ENCODE peak calls at places on chromosomes 2 and 18, in four cellular contexts. R is COR-L47; B is stimulated activated CD4-positive, alpha-beta T cell treated with anti-CD3 and anti-CD28 coated beads, Interleukin-4, amount 100 ng/mL, for 1 hour; Y is activated CD4-positive, alpha-beta T cell treated with anti-CD3 and anti-CD28 coated beads for 48 hours. K is an unnamed sample.

GRCh38 chr2:187658952-187659525 is 104.8 kb upstream of the TFPI start:
- DNase-seq in R (no peak), B (no peak), Y (no peak), K (no peak)

GRCh38 chr2:10377052-10377746 is 70.9 kb downstream of the ODC1 start:
- DNase-seq in R (peak; percentile 53), B (no peak), Y (no peak), K (no peak)

GRCh38 chr2:44967056-44967455 is 25.6 kb downstream of the SIX3 start:
- DNase-seq in R (no peak), B (no peak), Y (no peak), K (no peak)

GRCh38 chr2:179695486-179695885 is 165.9 kb downstream of the ZNF385B start:
- DNase-seq in R (no peak), B (no peak), Y (no peak), K (no peak)

GRCh38 chr2:172330060-172330671 is 97.2 kb upstream of the ITGA6 start:
- DNase-seq in R (peak; percentile 86), B (no peak), Y (no peak), K (no peak)

GRCh38 chr2:111656893-111657292 is 227.1 kb downstream of the ANAPC1 start:
- DNase-seq in R (no peak), B (no peak), Y (no peak), K (no peak)

GRCh38 chr18:63963610-63964256 is 6.1 kb upstream of the SERPINB8 start:
- DNase-seq in R (peak; percentile 57), B (peak; percentile 22), Y (peak; percentile 63), K (peak; percentile 21)

GRCh38 chr2:163471947-163472346 is 263.9 kb downstream of the FIGN start:
- DNase-seq in R (peak; percentile 61), B (no peak), Y (no peak), K (no peak)

GRCh38 chr18:78729099-78729467 is 250.5 kb upstream of the SALL3 start:
- DNase-seq in R (no peak), B (no peak), Y (no peak), K (no peak)

GRCh38 chr18:111292-112014 is 46.9 kb upstream of the USP14 start:
- DNase-seq in R (no peak), B (peak; percentile 66), Y (peak; percentile 77), K (no peak)

GRCh38 chr2:131542438-131543384 is 15.0 kb downstream of the CCDC74A start:
- DNase-seq in R (no peak), B (no peak), Y (no peak), K (no peak)

GRCh38 chr2:121372756-121373353 is 87.9 kb upstream of the TFCP2L1 start:
- DNase-seq in R (no peak), B (no peak), Y (no peak), K (no peak)

GRCh38 chr2:178280261-178280852 is 86.0 kb downstream of the OSBPL6 start:
- DNase-seq in R (peak; percentile 42), B (no peak), Y (peak; percentile 43), K (no peak)

GRCh38 chr2:164824865-164825264 is 16.8 kb downstream of the COBLL1 start:
- DNase-seq in R (no peak), B (no peak), Y (no peak), K (no peak)

GRCh38 chr2:232352511-232353091 is 25.9 kb upstream of the ALPP start:
- DNase-seq in R (no peak), B (no peak), Y (no peak), K (no peak)

GRCh38 chr2:186533717-186534116 is 47.7 kb downstream of the ZC3H15 start:
- DNase-seq in R (no peak), B (no peak), Y (no peak), K (no peak)

GRCh38 chr2:120397362-120397811 is 51.5 kb downstream of the INHBB start:
- DNase-seq in R (no peak), B (no peak), Y (no peak), K (no peak)

GRCh38 chr2:74037379-74037860 is 52.7 kb downstream of the TET3 start:
- DNase-seq in R (no peak), B (no peak), Y (no peak), K (no peak)

GRCh38 chr18:69664399-69664798 is 263.7 kb downstream of the DOK6 start:
- DNase-seq in R (no peak), B (no peak), Y (no peak), K (no peak)

GRCh38 chr2:240237609-240238151 is 97.2 kb upstream of the OTOS start:
- DNase-seq in R (peak; percentile 26), B (no peak), Y (no peak), K (no peak)

GRCh38 chr2:238601433-238602222 is 174.9 kb downstream of the ASB1 start:
- DNase-seq in R (no peak), B (no peak), Y (no peak), K (no peak)

GRCh38 chr2:229296016-229296415 is 24.9 kb upstream of the PID1 start:
- DNase-seq in R (no peak), B (no peak), Y (no peak), K (no peak)

GRCh38 chr2:45746888-45747287 is 95.4 kb downstream of the PRKCE start:
- DNase-seq in R (no peak), B (no peak), Y (no peak), K (no peak)

GRCh38 chr2:169968767-169969166 is 141.5 kb downstream of the UBR3 start:
- DNase-seq in R (no peak), B (no peak), Y (no peak), K (no peak)

GRCh38 chr18:62842898-62843297 is 127.6 kb downstream of the PHLPP1 start:
- DNase-seq in R (no peak), B (no peak), Y (no peak), K (no peak)

GRCh38 chr2:106975641-106976040 is 89.7 kb upstream of the ST6GAL2 start:
- DNase-seq in R (no peak), B (no peak), Y (no peak), K (no peak)